ENCODE peak calls at places on chromosome 12, in nine cellular contexts. W is foreskin fibroblast; E is endothelial cell; C is esophagus squamous epithelium; Z is astrocyte of the spinal cord; M is activated CD4-positive, alpha-beta T cell treated with anti-CD3 and anti-CD28 coated beads, Interleukin-2, amount 50 U/mL, for 1 hour; T is RKO; Q is stimulated activated CD4-positive, alpha-beta T cell treated with anti-CD3 and anti-CD28 coated beads, Interleukin-2, amount 100 ng/mL, for 48 hours; G is PC-9. R is an unnamed sample.

GRCh38 chr12:56358836-56359532 is 923 bp downstream of the STAT2 start:
- DNase-seq in M (no peak), E (no peak), Z (peak), W (peak), G (peak), T (peak), Q (no peak), C (no peak), R (no peak)

GRCh38 chr12:53049582-53050318 is at the start of gene TNS2:
- DNase-seq in Q (no peak), M (no peak), T (no peak), Z (no peak), W (peak), C (no peak), G (peak), E (peak), R (peak)

GRCh38 chr12:8987589-8988205 is 1.6 kb upstream of the KLRG1 start:
- DNase-seq in Q (no peak), G (no peak), C (no peak), E (no peak), T (no peak), W (no peak), M (no peak), Z (no peak), R (no peak)

GRCh38 chr12:110270125-110270962 is 10.7 kb upstream of the ATP2A2 start:
- DNase-seq in E (no peak), Q (no peak), C (no peak), T (no peak), G (peak), M (no peak), Z (peak), W (peak), R (no peak)

GRCh38 chr12:6570264-6570887 is 2.3 kb upstream of the NOP2 start:
- DNase-seq in T (peak), Z (peak), W (peak), E (peak), G (peak), C (no peak), Q (peak), M (peak), R (no peak)

GRCh38 chr12:9406564-9407424 is 198.6 kb upstream of the PZP start:
- DNase-seq in M (no peak), T (no peak), C (no peak), E (no peak), Z (no peak), Q (no peak), G (no peak), W (no peak), R (no peak)

GRCh38 chr12:101277443-101277842 is 2.5 kb upstream of the UTP20 start:
- DNase-seq in Q (no peak), C (no peak), G (no peak), T (no peak), M (no peak), Z (no peak), E (no peak), W (peak), R (no peak)

GRCh38 chr12:52335598-52336262 is 14.5 kb upstream of the KRT83 start:
- DNase-seq in T (no peak), W (no peak), Z (no peak), G (no peak), Q (no peak), E (no peak), C (no peak), M (no peak), R (no peak)

GRCh38 chr12:26043139-26044006 is 81.5 kb downstream of the BHLHE41 start:
- DNase-seq in G (no peak), C (no peak), W (no peak), Q (no peak), T (no peak), Z (no peak), E (no peak), M (no peak), R (no peak)

GRCh38 chr12:117255386-117255785 is 65.1 kb upstream of the FBXO21 start:
- DNase-seq in G (no peak), C (no peak), Z (no peak), T (no peak), E (no peak), M (no peak), Q (no peak), W (no peak), R (no peak)

GRCh38 chr12:78793982-78794381 is 70.6 kb upstream of the SYT1 start:
- DNase-seq in G (no peak), T (no peak), Z (no peak), M (no peak), C (no peak), Q (no peak), W (no peak), E (no peak), R (no peak)

GRCh38 chr12:125071456-125071855 is 6.2 kb downstream of the AACS start:
- DNase-seq in Z (no peak), M (no peak), E (no peak), Q (no peak), W (no peak), G (no peak), T (no peak), C (no peak), R (no peak)

GRCh38 chr12:117884161-117884560 is 84.6 kb downstream of the KSR2 start:
- DNase-seq in G (no peak), M (no peak), E (no peak), T (no peak), Q (no peak), W (no peak), C (no peak), Z (no peak), R (no peak)

GRCh38 chr12:94622475-94622874 is 27.9 kb downstream of the TMCC3 start:
- DNase-seq in E (no peak), W (no peak), Z (peak), Q (no peak), G (no peak), T (no peak), C (no peak), M (no peak), R (no peak)

GRCh38 chr12:56487448-56488040 is 417 bp downstream of the GLS2 start:
- DNase-seq in Q (peak), W (peak), Z (no peak), E (peak), C (no peak), G (peak), T (peak), M (peak), R (no peak)

GRCh38 chr12:69239922-69240624 is 704 bp downstream of the CPSF6 start:
- DNase-seq in M (peak), Z (peak), E (peak), G (peak), Q (peak), C (no peak), W (peak), T (peak), R (peak)

GRCh38 chr12:3167636-3168035 is 90.5 kb downstream of the TSPAN9 start:
- DNase-seq in M (no peak), T (no peak), E (no peak), Q (no peak), W (no peak), Z (no peak), G (no peak), C (no peak), R (no peak)